ENCODE peak calls at places on chromosomes 4 and X, in nine cellular contexts. C is bronchial epithelial cell, U is fibroblast of villous mesenchyme, E is MM.1S, G is coronary artery, I is choroid plexus epithelial cell, W is cardiac muscle cell, S is HepG2, X is AG09309. L is an unnamed sample.

GRCh38 chrX:39857780-39858179 is 240.0 kb downstream of the BCOR start:
- DNase-seq in S (no peak), X (no peak), C (no peak), G (no peak), U (no peak), W (no peak), I (no peak), E (no peak), L (no peak)

GRCh38 chr4:7938513-7939376 is 916 bp downstream of the AFAP1 start:
- DNase-seq in X (no peak), E (no peak), S (no peak), U (peak), I (peak), C (peak), G (peak), W (peak), L (peak)

GRCh38 chr4:138670681-138671080 is 344.9 kb upstream of the NOCT start:
- DNase-seq in C (no peak), S (no peak), U (no peak), X (no peak), G (no peak), I (no peak), W (no peak), E (no peak), L (no peak)

GRCh38 chr4:97924341-97924958 is 218.8 kb downstream of the STPG2 start:
- DNase-seq in W (no peak), S (no peak), C (no peak), G (no peak), E (no peak), I (no peak), X (no peak), U (no peak), L (no peak)

GRCh38 chr4:173793937-173794510 is 264.0 kb upstream of the HAND2 start:
- DNase-seq in U (peak), G (no peak), W (no peak), C (no peak), I (peak), X (no peak), E (no peak), S (no peak), L (no peak)

GRCh38 chr4:140497428-140497775 is 691 bp downstream of the MGAT4D start:
- DNase-seq in I (no peak), G (no peak), C (no peak), X (no peak), W (no peak), S (no peak), U (no peak), E (no peak), L (no peak)

GRCh38 chr4:44157611-44158277 is 290.9 kb downstream of the KCTD8 start:
- DNase-seq in W (no peak), E (no peak), S (peak), I (peak), X (no peak), U (peak), G (no peak), C (peak), L (no peak)

GRCh38 chr4:10180927-10181744 is 64.5 kb upstream of the WDR1 start:
- DNase-seq in I (peak), G (no peak), U (no peak), W (no peak), E (peak), S (no peak), C (peak), X (no peak), L (peak)

GRCh38 chr4:149140841-149141240 is 674.8 kb downstream of the IQCM start:
- DNase-seq in I (peak), U (peak), S (no peak), X (no peak), G (no peak), W (no peak), C (no peak), E (no peak), L (no peak)

GRCh38 chr4:96149911-96150310 is 310.0 kb downstream of the PDHA2 start:
- DNase-seq in W (no peak), U (peak), S (no peak), E (no peak), X (no peak), C (no peak), I (no peak), G (no peak), L (no peak)

GRCh38 chrX:1596676-1597344 is 5.4 kb downstream of the AKAP17A start:
- DNase-seq in E (no peak), G (no peak), W (no peak), I (no peak), U (no peak), C (no peak), S (no peak), X (no peak), L (no peak)

GRCh38 chr4:168028568-168028967 is 63.8 kb upstream of the ANXA10 start:
- DNase-seq in X (no peak), U (peak), I (peak), S (peak), E (no peak), G (no peak), C (peak), W (no peak), L (no peak)

GRCh38 chr4:169059294-169060201 is 49.5 kb upstream of the CBR4 start:
- DNase-seq in G (no peak), C (no peak), X (no peak), S (no peak), E (no peak), U (peak), I (no peak), W (no peak), L (peak)

GRCh38 chr4:78937837-78938236 is 1.4 kb downstream of the PAQR3 start:
- DNase-seq in X (no peak), E (no peak), W (no peak), U (no peak), G (no peak), C (peak), S (peak), I (no peak), L (peak)

GRCh38 chr4:83709627-83710026 is 173.7 kb downstream of the GPAT3 start:
- DNase-seq in X (no peak), I (no peak), C (no peak), G (no peak), U (no peak), S (no peak), W (no peak), E (no peak), L (no peak)

GRCh38 chr4:55547461-55547770 is 707 bp upstream of the CLOCK start:
- DNase-seq in I (peak), E (no peak), X (no peak), G (no peak), C (no peak), U (peak), W (peak), S (no peak), L (no peak)

GRCh38 chrX:54357414-54358377 is at the start of gene WNK3:
- DNase-seq in W (peak), E (no peak), I (peak), C (peak), U (peak), X (no peak), G (peak), S (peak), L (peak)

GRCh38 chrX:149151805-149152757 is 353.0 kb downstream of the IDS start:
- DNase-seq in C (peak), W (no peak), U (peak), E (no peak), G (no peak), S (no peak), X (no peak), I (peak), L (peak)

GRCh38 chrX:121987163-121987562 is 939.8 kb downstream of the GLUD2 start:
- DNase-seq in E (no peak), G (no peak), W (no peak), U (peak), C (peak), S (no peak), X (peak), I (peak), L (peak)

GRCh38 chr4:38664704-38665401 is 854 bp downstream of the KLF3 start:
- DNase-seq in I (peak), G (no peak), W (peak), E (peak), C (no peak), U (peak), X (no peak), S (peak), L (peak)

GRCh38 chr4:170705907-170706306 is 616.2 kb upstream of the AADAT start:
- DNase-seq in C (no peak), E (no peak), X (no peak), S (no peak), W (no peak), G (no peak), I (no peak), U (no peak), L (no peak)

GRCh38 chr4:188660796-188661195 is 521.6 kb downstream of the TRIML1 start:
- DNase-seq in E (peak), I (no peak), G (no peak), W (no peak), U (no peak), C (no peak), S (no peak), X (no peak), L (no peak)

GRCh38 chr4:89283226-89283974 is 24.2 kb downstream of the GPRIN3 start:
- DNase-seq in U (peak), C (peak), S (peak), G (no peak), W (no peak), I (peak), E (no peak), X (no peak), L (peak)

GRCh38 chr4:184437988-184438774 is 36.2 kb downstream of the IRF2 start:
- DNase-seq in G (no peak), S (no peak), I (peak), C (no peak), U (peak), W (no peak), E (no peak), X (no peak), L (no peak)

GRCh38 chr4:81648576-81649272 is 177.0 kb upstream of the RASGEF1B start:
- DNase-seq in E (peak), C (no peak), W (no peak), I (peak), X (no peak), G (no peak), U (no peak), S (no peak), L (no peak)

GRCh38 chr4:4488405-4489404 is 53.1 kb downstream of the STX18 start:
- DNase-seq in G (no peak), E (peak), S (peak), W (peak), I (peak), U (peak), C (peak), X (peak), L (peak)

GRCh38 chrX:121642415-121642814 is 595.0 kb downstream of the GLUD2 start:
- DNase-seq in U (peak), W (no peak), S (no peak), E (no peak), X (peak), I (peak), G (no peak), C (peak), L (peak)

GRCh38 chrX:118499295-118499694 is 3.7 kb downstream of the DOCK11 start:
- DNase-seq in I (no peak), U (no peak), S (no peak), G (no peak), C (no peak), W (peak), X (no peak), E (no peak), L (no peak)

GRCh38 chrX:118503260-118504041 is 7.8 kb downstream of the DOCK11 start:
- DNase-seq in I (no peak), C (no peak), W (no peak), S (no peak), E (no peak), X (no peak), G (no peak), U (no peak), L (no peak)

GRCh38 chrX:118498351-118498750 is 2.7 kb downstream of the DOCK11 start:
- DNase-seq in I (no peak), W (no peak), U (no peak), S (no peak), G (no peak), E (no peak), C (no peak), X (no peak), L (no peak)

GRCh38 chrX:118498755-118499154 is 3.1 kb downstream of the DOCK11 start:
- DNase-seq in S (no peak), G (no peak), E (no peak), W (no peak), I (no peak), U (no peak), C (no peak), X (no peak), L (no peak)

GRCh38 chrX:118502121-118502794 is 6.6 kb downstream of the DOCK11 start:
- DNase-seq in C (no peak), U (no peak), W (no peak), G (no peak), I (peak), X (no peak), S (no peak), E (no peak), L (no peak)
- H3K4me3 ChIP-seq in C (no peak), U (no peak), W (no peak), G (no peak), I (no peak), X (no peak), S (no peak), E (no peak), L (no peak)

GRCh38 chrX:117839544-117839943 is 277.1 kb downstream of the KLHL13 start:
- DNase-seq in X (no peak), I (no peak), G (no peak), U (no peak), S (no peak), E (peak), W (no peak), C (no peak), L (no peak)
- TF ChIP-seq CTCF in X (no peak), I (no peak), G (no peak), U (no peak), S (no peak), E (no peak), W (no peak), C (no peak), L (no peak)

GRCh38 chrX:154539077-154539476 is 7.6 kb downstream of the G6PD start:
- DNase-seq in C (no peak), W (no peak), X (no peak), G (no peak), I (no peak), S (no peak), U (no peak), E (no peak), L (no peak)

GRCh38 chrX:154535892-154536291 is 10.8 kb downstream of the G6PD start:
- DNase-seq in W (no peak), E (no peak), X (no peak), C (no peak), S (no peak), I (no peak), U (no peak), G (no peak), L (no peak)

GRCh38 chrX:154532690-154533089 is 14.0 kb downstream of the G6PD start:
- DNase-seq in I (no peak), S (no peak), U (no peak), W (no peak), G (no peak), E (no peak), X (no peak), C (no peak), L (no peak)

GRCh38 chrX:154531626-154532025 is 15.0 kb downstream of the G6PD start:
- DNase-seq in I (peak), G (peak), X (no peak), E (no peak), U (peak), C (no peak), S (no peak), W (peak), L (no peak)

DNA sequence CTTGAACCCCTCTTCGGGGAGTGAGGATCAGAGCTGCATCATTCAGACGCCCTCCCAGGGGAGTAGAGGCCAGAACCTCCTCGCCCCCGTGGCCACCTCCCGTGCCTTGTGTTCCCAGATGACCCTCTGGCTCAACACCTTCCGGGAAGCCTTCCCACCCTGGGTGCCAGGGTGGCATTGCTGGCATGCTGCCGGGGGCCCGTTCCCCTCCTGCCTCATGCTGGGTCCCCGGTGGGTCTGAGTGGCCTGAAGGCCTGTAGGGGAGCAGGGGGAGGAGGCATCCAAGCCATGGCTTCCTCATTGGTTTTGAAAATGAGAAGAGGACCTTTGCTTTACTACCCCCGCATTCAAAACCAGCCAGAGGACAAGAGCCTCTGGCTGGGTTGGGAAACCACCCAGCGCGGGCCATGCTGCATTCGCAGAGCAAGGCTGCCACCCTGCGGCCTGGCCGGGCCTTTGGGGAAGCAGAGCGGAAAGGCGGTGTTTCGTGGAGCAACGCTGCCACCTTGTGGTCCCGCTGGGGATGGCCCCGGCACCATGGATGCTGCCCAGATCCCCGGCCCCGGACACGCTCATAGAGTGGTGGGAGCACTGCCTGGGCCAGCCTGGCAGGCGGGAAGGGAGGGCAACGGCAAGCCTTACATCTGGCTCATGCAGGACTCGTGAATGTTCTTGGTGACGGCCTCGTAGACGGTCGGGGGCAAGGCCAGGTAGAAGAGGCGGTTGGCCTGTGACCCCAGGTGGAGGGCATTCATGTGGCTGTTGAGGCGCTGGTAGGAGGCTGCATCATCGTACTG is 11.9 kb downstream of the G6PD start:
- DNase-seq in U (peak), C (peak), W (peak), I (peak), X (peak), S (peak), G (peak), E (peak), L (peak)
- H3K4me3 ChIP-seq in U (no peak), C (no peak), W (no peak), I (no peak), X (no peak), S (no peak), G (no peak), E (no peak), L (no peak)

DNA sequence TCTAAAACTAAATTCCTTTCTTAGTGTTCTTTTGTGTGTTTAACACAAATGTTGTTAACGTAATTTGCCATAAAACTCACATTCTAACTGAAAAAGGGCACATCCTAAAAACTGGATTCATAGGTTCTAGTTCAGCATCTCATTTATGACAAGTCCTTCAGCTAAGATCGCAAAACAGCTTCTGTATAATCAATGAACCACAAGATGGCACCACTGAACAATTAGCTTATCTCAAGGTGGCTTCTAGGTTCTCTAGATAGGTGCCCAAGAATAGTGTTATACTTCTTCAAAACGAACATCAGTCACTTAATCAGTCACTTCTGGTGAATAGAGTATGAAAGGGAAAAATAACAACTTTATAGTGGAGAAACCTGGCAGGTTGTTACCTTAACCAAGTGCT is 54.3 kb downstream of the NRK start:
- DNase-seq in C (peak), U (peak), I (peak), G (no peak), S (peak), W (peak), X (no peak), E (peak), L (no peak)
- TF ChIP-seq CTCF in C (peak), U (peak), I (peak), G (no peak), S (peak), W (peak), X (peak), E (peak), L (no peak)